ENCODE peak calls at places on chromosomes 11 and 22, in ten cellular contexts. B is psoas muscle; Y is CD8-positive, alpha-beta memory T cell; F is effector memory CD4-positive, alpha-beta T cell; G is colonic mucosa; W is IMR-90; Z is thyroid gland; P is NT2/D1; J is H9; I is stomach. S is an unnamed sample.

GRCh38 chr11:113817162-113817561 is 37.6 kb downstream of the CLDN25 start:
- DNase-seq in B (no peak), Y (no peak), F (no peak), G (no peak), W (peak; percentile 51), Z (no peak), P (no peak), J (no peak), I (no peak), S (no peak)

GRCh38 chr11:119700030-119700429 is 29.0 kb downstream of the NECTIN1 start:
- DNase-seq in B (no peak), Y (no peak), F (no peak), G (peak; percentile 44), W (no peak), Z (no peak), P (no peak), J (no peak), I (no peak), S (no peak)

GRCh38 chr11:45174168-45174835 is 27.9 kb downstream of the PRDM11 start:
- DNase-seq in B (no peak), Y (no peak), F (no peak), G (no peak), W (no peak), Z (no peak), P (no peak), J (no peak), I (no peak), S (no peak)

GRCh38 chr11:134662629-134663360 is 250.8 kb upstream of the B3GAT1 start:
- DNase-seq in B (no peak), Y (no peak), F (no peak), G (peak; percentile 11), W (no peak), Z (no peak), P (no peak), J (no peak), I (peak; percentile 20), S (no peak)

GRCh38 chr11:90434858-90435257 is 212.0 kb upstream of the CHORDC1 start:
- DNase-seq in B (no peak), Y (no peak), F (no peak), G (no peak), W (no peak), Z (peak; percentile 12), P (peak; percentile 5), J (no peak), I (no peak), S (no peak)

GRCh38 chr22:48309115-48309705 is 1518.5 kb downstream of the BRD1 start:
- DNase-seq in B (no peak), Y (no peak), F (no peak), G (peak; percentile 8), W (no peak), Z (no peak), P (no peak), J (no peak), I (no peak), S (no peak)

GRCh38 chr11:66112640-66113098 is 42.6 kb downstream of the PACS1 start:
- DNase-seq in B (no peak), Y (no peak), F (no peak), G (no peak), W (peak; percentile 76), Z (peak; percentile 28), P (no peak), J (no peak), I (no peak), S (no peak)

GRCh38 chr11:7603031-7603781 is 70.1 kb downstream of the CYB5R2 start:
- DNase-seq in B (no peak), Y (no peak), F (no peak), G (no peak), W (peak; percentile 53), Z (no peak), P (no peak), J (no peak), I (no peak), S (no peak)

GRCh38 chr22:44638966-44639739 is 62.9 kb upstream of the PRR5 start:
- DNase-seq in B (peak; percentile 65), Y (no peak), F (no peak), G (no peak), W (no peak), Z (peak; percentile 18), P (no peak), J (no peak), I (no peak), S (no peak)

GRCh38 chr11:117143390-117143789 is 697 bp upstream of the PAFAH1B2 start:
- DNase-seq in B (peak; percentile 34), Y (no peak), F (no peak), G (peak; percentile 73), W (peak; percentile 59), Z (peak; percentile 75), P (no peak), J (no peak), I (peak; percentile 64), S (peak; percentile 23)

GRCh38 chr11:33500865-33501479 is 199.7 kb downstream of the C11orf91 start:
- DNase-seq in B (no peak), Y (no peak), F (no peak), G (no peak), W (peak; percentile 65), Z (peak; percentile 41), P (no peak), J (no peak), I (no peak), S (no peak)

GRCh38 chr11:111301840-111302113 is 3.4 kb downstream of the POU2AF3 start:
- DNase-seq in B (no peak), Y (no peak), F (no peak), G (no peak), W (no peak), Z (no peak), P (no peak), J (no peak), I (no peak), S (no peak)

GRCh38 chr11:1952806-1953482 is 5.8 kb downstream of the MRPL23 start:
- DNase-seq in B (no peak), Y (no peak), F (no peak), G (no peak), W (no peak), Z (no peak), P (no peak), J (no peak), I (no peak), S (no peak)

GRCh38 chr22:17272511-17272991 is 53.3 kb upstream of the ADA2 start:
- DNase-seq in B (no peak), Y (no peak), F (no peak), G (no peak), W (no peak), Z (no peak), P (peak; percentile 59), J (peak; percentile 84), I (no peak), S (no peak)

GRCh38 chr11:129576652-129577051 is 201.0 kb downstream of the BARX2 start:
- DNase-seq in B (no peak), Y (no peak), F (no peak), G (no peak), W (no peak), Z (no peak), P (no peak), J (no peak), I (no peak), S (no peak)

GRCh38 chr22:27857441-27857840 is 55.9 kb upstream of the MN1 start:
- DNase-seq in B (peak; percentile 39), Y (no peak), F (no peak), G (no peak), W (peak; percentile 72), Z (no peak), P (no peak), J (no peak), I (no peak), S (no peak)

GRCh38 chr11:119202554-119202953 is 3.6 kb upstream of the CBL start:
- DNase-seq in B (no peak), Y (no peak), F (no peak), G (no peak), W (no peak), Z (no peak), P (no peak), J (no peak), I (no peak), S (no peak)

GRCh38 chr22:31049815-31050420 is 31.2 kb upstream of the SMTN start:
- DNase-seq in B (no peak), Y (no peak), F (no peak), G (no peak), W (no peak), Z (no peak), P (no peak), J (no peak), I (no peak), S (no peak)

GRCh38 chr11:122979815-122980656 is 1.6 kb downstream of the BSX start:
- DNase-seq in B (no peak), Y (no peak), F (no peak), G (no peak), W (no peak), Z (no peak), P (no peak), J (peak; percentile 47), I (no peak), S (no peak)
- H3K27me3 ChIP-seq in B (peaks cover 44% of the 10 kb centered on the region), Y (peaks cover 74% of the 10 kb centered on the region), F (peaks cover 78% of the 10 kb centered on the region), G (peaks cover 94% of the 10 kb centered on the region), W (peaks cover 83% of the 10 kb centered on the region), Z (peaks cover 50% of the 10 kb centered on the region), P (peaks cover 100% of the 10 kb centered on the region), J (peaks cover 82% of the 10 kb centered on the region), I (peaks cover 100% of the 10 kb centered on the region), S (peaks cover 73% of the 10 kb centered on the region)

GRCh38 chr22:19719055-19719482 is 4.3 kb upstream of the GP1BB start:
- DNase-seq in B (no peak), Y (no peak), F (no peak), G (no peak), W (no peak), Z (no peak), P (no peak), J (no peak), I (no peak), S (no peak)
- H3K27me3 ChIP-seq in B (peaks cover 10% of the 10 kb centered on the region), Y (peaks cover 11% of the 10 kb centered on the region), F (peaks cover 30% of the 10 kb centered on the region), G (peaks cover 67% of the 10 kb centered on the region), W (peaks cover 13% of the 10 kb centered on the region), Z (no peaks in the 10 kb centered on the region), P (peaks cover 68% of the 10 kb centered on the region), J (peaks cover 46% of the 10 kb centered on the region), I (peaks cover 92% of the 10 kb centered on the region), S (peaks cover 14% of the 10 kb centered on the region)

GRCh38 chr11:125404811-125405481 is 91.1 kb downstream of the FEZ1 start:
- DNase-seq in B (peak; percentile 79), Y (peak; percentile 54), F (peak; percentile 14), G (peak; percentile 61), W (peak; percentile 47), Z (peak; percentile 70), P (no peak), J (peak; percentile 86), I (peak; percentile 69), S (peak; percentile 71)
- H3K27me3 ChIP-seq in B (no peaks in the 10 kb centered on the region), Y (peaks cover 9% of the 10 kb centered on the region), F (peaks cover 4% of the 10 kb centered on the region), G (no peaks in the 10 kb centered on the region), W (peaks cover 17% of the 10 kb centered on the region), Z (no peaks in the 10 kb centered on the region), P (no peaks in the 10 kb centered on the region), J (no peaks in the 10 kb centered on the region), I (peaks cover 19% of the 10 kb centered on the region), S (no peaks in the 10 kb centered on the region)

DNA sequence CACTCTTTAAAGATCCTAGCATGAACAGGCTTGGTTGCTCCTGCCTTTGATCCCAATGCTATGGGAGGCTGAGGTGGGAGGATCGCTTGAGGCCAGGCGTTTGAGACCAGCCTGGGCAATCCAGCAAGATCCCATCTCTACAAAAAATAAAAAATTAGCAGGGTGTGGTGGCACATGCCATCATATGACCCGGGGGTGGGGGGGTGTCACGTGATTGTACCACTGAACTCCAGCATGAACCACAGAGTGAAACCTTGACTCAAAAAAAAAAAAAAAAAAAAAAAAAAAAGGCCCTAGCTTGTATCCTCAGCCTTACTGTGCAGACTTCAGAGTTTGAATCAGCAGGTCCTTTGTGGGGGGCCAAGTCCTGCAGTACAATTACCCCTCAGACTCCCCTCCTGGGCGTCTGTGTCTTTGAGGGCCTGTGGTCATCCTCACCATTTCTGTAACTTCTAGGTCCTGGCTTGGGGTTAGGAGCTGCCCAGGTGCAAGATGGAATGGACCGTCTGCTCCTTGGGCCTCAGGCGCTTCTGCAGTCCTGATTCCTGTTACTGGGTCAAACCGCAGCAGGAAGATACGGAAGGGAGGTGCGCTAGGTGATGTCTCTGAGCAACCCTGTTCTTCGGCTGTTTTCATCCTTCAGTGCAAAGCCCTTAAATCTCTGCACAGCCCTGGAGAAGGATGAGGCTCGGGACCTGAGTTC is 208.1 kb downstream of the CTTN start:
- DNase-seq in B (no peak), Y (no peak), F (no peak), G (no peak), W (no peak), Z (no peak), P (no peak), J (no peak), I (no peak), S (no peak)
- H3K27me3 ChIP-seq in B (no peaks in the 10 kb centered on the region), Y (no peaks in the 10 kb centered on the region), F (no peaks in the 10 kb centered on the region), G (no peaks in the 10 kb centered on the region), W (peaks cover 2% of the 10 kb centered on the region), Z (no peaks in the 10 kb centered on the region), P (no peaks in the 10 kb centered on the region), J (no peaks in the 10 kb centered on the region), I (peaks cover 3% of the 10 kb centered on the region), S (no peaks in the 10 kb centered on the region)